ENCODE peak calls at places on chromosomes 1 and 21, in seven cellular contexts. One of them, this sample, is unnamed.

GRCh38 chr1:247386695-247387094 is 29.3 kb upstream of the NLRP3 start:
- DNase-seq in astrocyte: peak
- DNase-seq in SJSA1: no peak
- DNase-seq in prostate gland: no peak
- DNase-seq in SK-N-MC: no peak
- DNase-seq in aorta: no peak
- DNase-seq in endothelial cell of umbilical vein: no peak
- DNase-seq in this sample: no peak

GRCh38 chr1:22131875-22132486 is 10.9 kb downstream of the WNT4 start:
- DNase-seq in aorta: no peak
- DNase-seq in astrocyte: no peak
- DNase-seq in endothelial cell of umbilical vein: peak
- DNase-seq in SJSA1: no peak
- DNase-seq in SK-N-MC: no peak
- DNase-seq in prostate gland: peak
- DNase-seq in this sample: peak

GRCh38 chr1:61079898-61080336 is 2.4 kb upstream of the NFIA start:
- DNase-seq in SJSA1: peak
- DNase-seq in astrocyte: peak
- DNase-seq in aorta: peak
- DNase-seq in prostate gland: peak
- DNase-seq in endothelial cell of umbilical vein: peak
- DNase-seq in SK-N-MC: peak
- DNase-seq in this sample: peak

GRCh38 chr21:38830667-38831525 is 25.2 kb downstream of the ETS2 start:
- DNase-seq in SJSA1: no peak
- DNase-seq in endothelial cell of umbilical vein: no peak
- DNase-seq in prostate gland: no peak
- DNase-seq in SK-N-MC: no peak
- DNase-seq in aorta: no peak
- DNase-seq in astrocyte: no peak
- DNase-seq in this sample: no peak

GRCh38 chr1:27382950-27383627 is at the start of gene CD164L2:
- DNase-seq in endothelial cell of umbilical vein: no peak
- DNase-seq in SJSA1: no peak
- DNase-seq in aorta: no peak
- DNase-seq in astrocyte: no peak
- DNase-seq in SK-N-MC: no peak
- DNase-seq in prostate gland: peak
- DNase-seq in this sample: peak

GRCh38 chr1:214551052-214551435 is 358 bp downstream of the PTPN14 start:
- DNase-seq in astrocyte: no peak
- DNase-seq in SJSA1: no peak
- DNase-seq in prostate gland: peak
- DNase-seq in SK-N-MC: no peak
- DNase-seq in endothelial cell of umbilical vein: no peak
- DNase-seq in aorta: peak
- DNase-seq in this sample: peak

GRCh38 chr1:225815526-225816178 is 5.7 kb downstream of the EPHX1 start:
- DNase-seq in SJSA1: no peak
- DNase-seq in aorta: no peak
- DNase-seq in astrocyte: no peak
- DNase-seq in prostate gland: no peak
- DNase-seq in SK-N-MC: no peak
- DNase-seq in endothelial cell of umbilical vein: no peak
- DNase-seq in this sample: no peak

GRCh38 chr1:118894836-118895235 is 93.3 kb downstream of the TBX15 start:
- DNase-seq in aorta: no peak
- DNase-seq in SJSA1: no peak
- DNase-seq in endothelial cell of umbilical vein: no peak
- DNase-seq in SK-N-MC: no peak
- DNase-seq in astrocyte: no peak
- DNase-seq in prostate gland: no peak
- DNase-seq in this sample: no peak

GRCh38 chr1:27588256-27589232 is 15.4 kb downstream of the AHDC1 start:
- DNase-seq in prostate gland: no peak
- DNase-seq in aorta: no peak
- DNase-seq in astrocyte: no peak
- DNase-seq in SJSA1: no peak
- DNase-seq in SK-N-MC: no peak
- DNase-seq in endothelial cell of umbilical vein: peak
- DNase-seq in this sample: no peak

GRCh38 chr1:14924012-14924452 is 229.5 kb upstream of the TMEM51 start:
- DNase-seq in prostate gland: peak
- DNase-seq in astrocyte: peak
- DNase-seq in SK-N-MC: no peak
- DNase-seq in endothelial cell of umbilical vein: peak
- DNase-seq in aorta: peak
- DNase-seq in SJSA1: peak
- DNase-seq in this sample: peak

GRCh38 chr21:33478182-33478581 is 1.6 kb downstream of the TMEM50B start:
- DNase-seq in astrocyte: no peak
- DNase-seq in prostate gland: no peak
- DNase-seq in SJSA1: no peak
- DNase-seq in SK-N-MC: no peak
- DNase-seq in aorta: no peak
- DNase-seq in endothelial cell of umbilical vein: no peak
- DNase-seq in this sample: no peak

GRCh38 chr1:208425096-208425495 is 180.9 kb upstream of the PLXNA2 start:
- DNase-seq in astrocyte: no peak
- DNase-seq in prostate gland: no peak
- DNase-seq in endothelial cell of umbilical vein: no peak
- DNase-seq in SJSA1: no peak
- DNase-seq in aorta: no peak
- DNase-seq in SK-N-MC: no peak
- DNase-seq in this sample: no peak

GRCh38 chr1:167987174-167987573 is 50.3 kb upstream of the MPC2 start:
- DNase-seq in aorta: no peak
- DNase-seq in prostate gland: no peak
- DNase-seq in SJSA1: no peak
- DNase-seq in SK-N-MC: no peak
- DNase-seq in astrocyte: peak
- DNase-seq in endothelial cell of umbilical vein: peak
- DNase-seq in this sample: no peak

GRCh38 chr21:42360317-42360716 is 6.0 kb downstream of the TFF1 start:
- DNase-seq in endothelial cell of umbilical vein: no peak
- DNase-seq in SJSA1: peak
- DNase-seq in aorta: peak
- DNase-seq in prostate gland: no peak
- DNase-seq in SK-N-MC: no peak
- DNase-seq in astrocyte: no peak
- DNase-seq in this sample: no peak

GRCh38 chr21:15793109-15793508 is 63.3 kb downstream of the USP25 start:
- DNase-seq in aorta: no peak
- DNase-seq in astrocyte: no peak
- DNase-seq in SJSA1: no peak
- DNase-seq in endothelial cell of umbilical vein: no peak
- DNase-seq in prostate gland: no peak
- DNase-seq in SK-N-MC: no peak
- DNase-seq in this sample: no peak

GRCh38 chr1:232868793-232869491 is 63.7 kb downstream of the MAP10 start:
- DNase-seq in prostate gland: peak
- DNase-seq in astrocyte: peak
- DNase-seq in SJSA1: peak
- DNase-seq in aorta: no peak
- DNase-seq in endothelial cell of umbilical vein: no peak
- DNase-seq in SK-N-MC: no peak
- DNase-seq in this sample: no peak

DNA sequence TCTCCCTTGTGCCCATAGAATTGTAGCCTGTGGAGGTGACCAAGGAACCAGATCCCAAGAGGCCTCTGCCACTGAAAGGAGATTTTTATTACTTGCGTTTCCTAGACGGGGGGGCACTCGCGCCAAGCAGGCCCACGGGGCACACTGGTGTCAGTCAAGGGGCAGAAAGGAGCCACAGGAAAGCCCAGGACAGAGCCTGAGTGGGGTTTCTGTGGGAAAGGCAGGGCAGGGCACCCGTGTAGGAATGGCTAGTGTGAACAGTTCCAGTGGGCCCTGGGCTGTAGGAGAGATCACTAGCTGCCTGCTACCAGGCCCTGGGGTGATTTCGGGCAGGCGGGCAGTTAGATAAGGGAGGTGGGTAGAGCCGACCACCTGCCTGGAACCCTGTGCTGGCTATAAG is 70.8 kb downstream of the ADARB1 start:
- DNase-seq in prostate gland: no peak
- DNase-seq in SK-N-MC: no peak
- DNase-seq in astrocyte: no peak
- DNase-seq in endothelial cell of umbilical vein: no peak
- DNase-seq in aorta: peak
- DNase-seq in SJSA1: peak
- DNase-seq in this sample: no peak
- H3K27ac ChIP-seq in prostate gland: no peak
- H3K27ac ChIP-seq in SK-N-MC: no peak
- H3K27ac ChIP-seq in astrocyte: no peak
- H3K27ac ChIP-seq in endothelial cell of umbilical vein: no peak
- H3K27ac ChIP-seq in aorta: no peak
- H3K27ac ChIP-seq in SJSA1: no peak
- H3K27ac ChIP-seq in this sample: no peak

GRCh38 chr1:100721502-100722205 is 2.1 kb downstream of the VCAM1 start:
- DNase-seq in aorta: no peak
- DNase-seq in endothelial cell of umbilical vein: no peak
- DNase-seq in astrocyte: peak
- DNase-seq in SK-N-MC: peak
- DNase-seq in SJSA1: peak
- DNase-seq in prostate gland: no peak
- DNase-seq in this sample: peak

GRCh38 chr1:100717218-100717617 is 2.3 kb upstream of the VCAM1 start:
- DNase-seq in prostate gland: no peak
- DNase-seq in endothelial cell of umbilical vein: no peak
- DNase-seq in SK-N-MC: no peak
- DNase-seq in SJSA1: no peak
- DNase-seq in aorta: no peak
- DNase-seq in astrocyte: no peak
- DNase-seq in this sample: no peak

GRCh38 chr1:100720751-100721150 is 1.2 kb downstream of the VCAM1 start:
- DNase-seq in prostate gland: no peak
- DNase-seq in SK-N-MC: no peak
- DNase-seq in endothelial cell of umbilical vein: no peak
- DNase-seq in astrocyte: no peak
- DNase-seq in aorta: no peak
- DNase-seq in SJSA1: no peak
- DNase-seq in this sample: no peak

GRCh38 chr1:100718581-100718980 is 961 bp upstream of the VCAM1 start:
- DNase-seq in SK-N-MC: no peak
- DNase-seq in endothelial cell of umbilical vein: no peak
- DNase-seq in aorta: no peak
- DNase-seq in prostate gland: no peak
- DNase-seq in astrocyte: no peak
- DNase-seq in SJSA1: no peak
- DNase-seq in this sample: no peak

DNA sequence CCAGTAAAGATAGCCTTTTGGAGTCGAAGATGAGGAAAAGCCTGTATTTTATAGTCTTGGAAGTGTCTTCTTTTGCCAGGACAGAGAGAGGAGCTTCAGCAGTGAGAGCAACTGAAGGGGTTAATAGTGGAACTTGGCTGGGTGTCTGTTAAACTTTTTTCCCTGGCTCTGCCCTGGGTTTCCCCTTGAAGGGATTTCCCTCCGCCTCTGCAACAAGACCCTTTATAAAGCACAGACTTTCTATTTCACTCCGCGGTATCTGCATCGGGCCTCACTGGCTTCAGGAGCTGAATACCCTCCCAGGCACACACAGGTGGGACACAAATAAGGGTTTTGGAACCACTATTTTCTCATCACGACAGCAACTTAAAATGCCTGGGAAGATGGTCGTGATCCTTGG is at the start of gene VCAM1:
- DNase-seq in aorta: no peak
- DNase-seq in astrocyte: no peak
- DNase-seq in endothelial cell of umbilical vein: peak
- DNase-seq in SK-N-MC: no peak
- DNase-seq in prostate gland: no peak
- DNase-seq in SJSA1: no peak
- DNase-seq in this sample: no peak
- H3K27ac ChIP-seq in aorta: no peak
- H3K27ac ChIP-seq in astrocyte: no peak
- H3K27ac ChIP-seq in endothelial cell of umbilical vein: no peak
- H3K27ac ChIP-seq in SK-N-MC: peak
- H3K27ac ChIP-seq in prostate gland: no peak
- H3K27ac ChIP-seq in SJSA1: peak
- H3K27ac ChIP-seq in this sample: no peak

GRCh38 chr1:43976890-43977289 is 2.1 kb upstream of the B4GALT2 start:
- DNase-seq in SK-N-MC: no peak
- DNase-seq in prostate gland: no peak
- DNase-seq in endothelial cell of umbilical vein: no peak
- DNase-seq in astrocyte: no peak
- DNase-seq in aorta: no peak
- DNase-seq in SJSA1: no peak
- DNase-seq in this sample: no peak

GRCh38 chr1:43978551-43979260 is at the start of gene B4GALT2:
- DNase-seq in astrocyte: no peak
- DNase-seq in endothelial cell of umbilical vein: peak
- DNase-seq in SK-N-MC: no peak
- DNase-seq in prostate gland: peak
- DNase-seq in aorta: peak
- DNase-seq in SJSA1: no peak
- DNase-seq in this sample: no peak

GRCh38 chr1:43979261-43979527 is 184 bp downstream of the B4GALT2 start:
- DNase-seq in SK-N-MC: no peak
- DNase-seq in prostate gland: no peak
- DNase-seq in SJSA1: no peak
- DNase-seq in astrocyte: no peak
- DNase-seq in aorta: no peak
- DNase-seq in endothelial cell of umbilical vein: no peak
- DNase-seq in this sample: no peak

GRCh38 chr1:43977376-43978263 is 1.4 kb upstream of the B4GALT2 start:
- DNase-seq in endothelial cell of umbilical vein: no peak
- DNase-seq in aorta: no peak
- DNase-seq in SK-N-MC: no peak
- DNase-seq in SJSA1: no peak
- DNase-seq in prostate gland: no peak
- DNase-seq in astrocyte: no peak
- DNase-seq in this sample: no peak

GRCh38 chr1:43978264-43978550 is 803 bp upstream of the B4GALT2 start:
- DNase-seq in SJSA1: no peak
- DNase-seq in prostate gland: no peak
- DNase-seq in aorta: no peak
- DNase-seq in astrocyte: no peak
- DNase-seq in endothelial cell of umbilical vein: no peak
- DNase-seq in SK-N-MC: no peak
- DNase-seq in this sample: no peak
- H3K27ac ChIP-seq in SJSA1: no peak
- H3K27ac ChIP-seq in prostate gland: no peak
- H3K27ac ChIP-seq in aorta: no peak
- H3K27ac ChIP-seq in astrocyte: no peak
- H3K27ac ChIP-seq in endothelial cell of umbilical vein: no peak
- H3K27ac ChIP-seq in SK-N-MC: no peak
- H3K27ac ChIP-seq in this sample: peak

GRCh38 chr1:94633051-94633450 is 91.5 kb upstream of the F3 start:
- DNase-seq in SJSA1: no peak
- DNase-seq in astrocyte: peak
- DNase-seq in prostate gland: no peak
- DNase-seq in SK-N-MC: no peak
- DNase-seq in aorta: no peak
- DNase-seq in endothelial cell of umbilical vein: no peak
- DNase-seq in this sample: no peak
- H3K27ac ChIP-seq in SJSA1: peak
- H3K27ac ChIP-seq in astrocyte: no peak
- H3K27ac ChIP-seq in prostate gland: no peak
- H3K27ac ChIP-seq in SK-N-MC: no peak
- H3K27ac ChIP-seq in aorta: no peak
- H3K27ac ChIP-seq in endothelial cell of umbilical vein: no peak
- H3K27ac ChIP-seq in this sample: no peak